ENCODE peak calls at places on chromosomes 7 and 10, in four cellular contexts. B, P, W and G are unnamed samples.

GRCh38 chr7:45007106-45007505 is 7.1 kb downstream of the CCM2 start:
- DNase-seq in B (no peak), P (no peak), W (no peak), G (no peak)

GRCh38 chr10:46002916-46003693 is 27.3 kb downstream of the NCOA4 start:
- DNase-seq in B (no peak), P (no peak), W (no peak), G (no peak)

GRCh38 chr7:44322631-44323363 is 2.6 kb downstream of the CAMK2B start:
- DNase-seq in B (no peak), P (no peak), W (no peak), G (no peak)

GRCh38 chr10:49177391-49178355 is 10.5 kb downstream of the TMEM273 start:
- DNase-seq in B (peak), P (peak), W (peak), G (peak)

GRCh38 chr10:21515581-21516269 is 9.8 kb downstream of the SKIDA1 start:
- DNase-seq in B (no peak), P (no peak), W (no peak), G (no peak)

GRCh38 chr7:66082083-66082482 is 6.5 kb downstream of the ASL start:
- DNase-seq in B (no peak), P (no peak), W (no peak), G (no peak)

GRCh38 chr10:44982114-44982460 is 3.5 kb upstream of the DEPP1 start:
- DNase-seq in B (no peak), P (no peak), W (no peak), G (peak)

GRCh38 chr10:25875555-25876165 is 58.4 kb upstream of the MYO3A start:
- DNase-seq in B (peak), P (peak), W (peak), G (peak)

GRCh38 chr10:28778524-28778923 is 101.2 kb downstream of the BAMBI start:
- DNase-seq in B (no peak), P (no peak), W (no peak), G (no peak)

GRCh38 chr7:135441791-135442190 is 68.1 kb downstream of the CNOT4 start:
- DNase-seq in B (no peak), P (peak), W (no peak), G (no peak)

GRCh38 chr7:12524794-12525386 is 45.6 kb upstream of the SCIN start:
- DNase-seq in B (no peak), P (peak), W (no peak), G (peak)

GRCh38 chr10:59361659-59362183 is 628 bp downstream of the FAM13C start:
- DNase-seq in B (no peak), P (no peak), W (no peak), G (peak)
- H3K4me3 ChIP-seq in B (peak), P (peak), W (peak), G (peak)

GRCh38 chr10:17199351-17199804 is 2.1 kb downstream of the TRDMT1 start:
- DNase-seq in B (no peak), P (peak), W (no peak), G (peak)

GRCh38 chr10:17200035-17200884 is 1.2 kb downstream of the TRDMT1 start:
- DNase-seq in B (no peak), P (peak), W (no peak), G (peak)

GRCh38 chr10:17202506-17202905 is 1.0 kb upstream of the TRDMT1 start:
- DNase-seq in B (no peak), P (no peak), W (no peak), G (no peak)

GRCh38 chr10:17201165-17202013 is at the start of gene TRDMT1:
- DNase-seq in B (peak), P (peak), W (peak), G (peak)

GRCh38 chr10:17200885-17201164 is 647 bp downstream of the TRDMT1 start:
- DNase-seq in B (no peak), P (peak), W (no peak), G (peak)
- TF ChIP-seq CTCF in B (no peak), P (no peak), W (no peak), G (no peak)

DNA sequence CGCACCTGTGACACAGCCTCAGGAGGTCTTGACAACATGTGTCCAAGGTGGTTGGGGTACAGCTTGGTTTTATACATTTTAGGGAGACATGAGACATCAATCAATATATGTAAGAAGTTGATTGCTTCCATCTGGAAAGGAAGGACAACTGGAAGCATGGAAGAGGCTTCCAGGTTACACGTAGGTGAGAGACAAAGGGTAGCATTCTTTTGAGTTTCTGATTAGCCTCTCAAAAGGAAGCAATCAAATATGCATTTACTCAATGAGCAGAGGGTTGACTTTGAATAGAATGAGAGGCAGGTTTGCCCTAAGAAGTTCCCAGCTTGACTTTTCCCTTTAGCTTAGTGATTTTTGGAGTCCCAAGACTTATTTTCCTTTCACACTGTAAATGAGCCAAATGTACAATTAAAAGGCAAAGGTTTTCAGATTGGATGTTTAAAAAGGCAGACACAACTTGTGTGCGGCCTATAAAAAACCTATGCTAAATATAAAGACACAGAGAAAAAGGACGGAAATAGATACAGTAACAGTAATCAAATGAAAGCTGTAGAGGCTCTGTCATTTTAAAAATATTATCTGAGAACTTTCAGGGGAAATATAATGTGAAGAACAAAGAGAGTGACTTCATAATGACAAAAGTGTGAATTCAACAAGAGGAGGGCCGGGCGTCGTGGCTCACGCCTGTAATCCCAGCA is 65.7 kb upstream of the LANCL2 start:
- DNase-seq in B (no peak), P (no peak), W (no peak), G (no peak)
- H3K4me3 ChIP-seq in B (no peak), P (no peak), W (no peak), G (no peak)

DNA sequence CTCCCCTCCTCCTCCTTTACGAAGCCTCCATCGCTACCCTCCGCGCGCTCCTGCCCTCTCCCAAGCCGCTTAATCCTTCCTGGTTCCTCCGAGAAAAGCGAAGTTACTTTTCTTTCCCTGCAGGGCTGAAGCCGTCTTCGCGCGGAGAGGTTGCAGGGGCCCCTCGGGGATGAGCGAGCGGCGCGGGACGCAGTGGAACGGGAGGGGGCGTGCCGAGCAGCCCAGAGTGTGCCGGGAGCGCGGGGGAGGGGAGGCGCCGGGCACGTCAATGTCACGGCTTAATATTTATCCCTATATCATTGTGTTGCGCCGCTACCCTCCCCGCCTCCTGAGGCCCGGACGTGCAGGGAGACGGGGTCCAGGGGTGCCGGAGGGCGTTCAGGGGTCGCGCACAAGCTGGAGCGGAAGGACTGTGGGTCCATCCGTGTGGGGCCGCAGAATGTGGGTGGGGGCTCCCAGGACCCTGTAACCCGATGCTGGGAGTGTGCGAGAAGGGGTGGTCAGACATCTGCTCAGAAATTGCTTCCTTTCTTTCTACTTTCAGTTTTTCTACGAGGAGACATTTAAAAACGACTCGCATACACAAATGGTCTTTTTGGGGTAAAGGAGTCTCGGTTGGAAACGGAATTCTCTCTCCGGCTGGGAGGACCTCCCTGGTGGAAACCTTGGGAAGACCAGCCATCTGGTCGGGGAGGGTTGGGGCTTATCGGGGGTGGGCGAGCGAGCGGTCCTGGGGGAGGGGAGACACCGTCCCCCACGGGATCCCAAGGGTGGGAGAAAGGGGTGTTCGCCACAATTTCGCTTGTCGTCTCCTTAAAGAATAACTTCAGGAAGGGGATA is 2.4 kb downstream of the CDK6 start:
- DNase-seq in B (peak), P (peak), W (peak), G (peak)
- TF ChIP-seq CTCF in B (no peak), P (no peak), W (no peak), G (peak)

GRCh38 chr7:39749717-39750116 is 126.3 kb downstream of the RALA start:
- DNase-seq in B (no peak), P (no peak), W (no peak), G (no peak)
- H3K4me3 ChIP-seq in B (no peak), P (no peak), W (no peak), G (no peak)

GRCh38 chr7:1123721-1124120 is 35.8 kb downstream of the GPER1 start:
- DNase-seq in B (no peak), P (peak), W (peak), G (peak)
- TF ChIP-seq CTCF in B (peak), P (peak), W (peak), G (peak)

DNA sequence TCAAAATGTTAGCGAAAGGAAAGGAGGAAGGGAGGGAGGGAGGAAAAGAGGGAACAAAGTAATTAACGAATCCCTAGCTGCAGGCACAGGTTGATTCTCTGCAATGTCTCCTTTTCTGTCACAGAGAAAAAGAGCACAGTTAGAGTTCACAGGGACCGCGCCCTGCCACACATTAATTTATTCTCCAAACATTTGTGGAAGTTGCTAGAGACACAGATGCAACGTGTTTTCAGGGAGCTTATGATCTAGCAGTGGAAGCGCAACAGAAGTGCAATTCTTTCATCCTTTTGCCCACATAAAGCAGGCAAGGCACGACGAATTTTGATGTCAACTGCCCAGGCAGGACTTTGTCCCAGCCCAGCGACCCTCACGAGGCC is 101.6 kb upstream of the ZNF438 start:
- DNase-seq in B (no peak), P (no peak), W (no peak), G (no peak)
- H3K4me3 ChIP-seq in B (peak), P (no peak), W (peak), G (no peak)

GRCh38 chr7:86598311-86598710 is 45.4 kb upstream of the GRM3 start:
- DNase-seq in B (no peak), P (no peak), W (no peak), G (no peak)

GRCh38 chr7:86598721-86599120 is 45.0 kb upstream of the GRM3 start:
- DNase-seq in B (no peak), P (no peak), W (no peak), G (no peak)

DNA sequence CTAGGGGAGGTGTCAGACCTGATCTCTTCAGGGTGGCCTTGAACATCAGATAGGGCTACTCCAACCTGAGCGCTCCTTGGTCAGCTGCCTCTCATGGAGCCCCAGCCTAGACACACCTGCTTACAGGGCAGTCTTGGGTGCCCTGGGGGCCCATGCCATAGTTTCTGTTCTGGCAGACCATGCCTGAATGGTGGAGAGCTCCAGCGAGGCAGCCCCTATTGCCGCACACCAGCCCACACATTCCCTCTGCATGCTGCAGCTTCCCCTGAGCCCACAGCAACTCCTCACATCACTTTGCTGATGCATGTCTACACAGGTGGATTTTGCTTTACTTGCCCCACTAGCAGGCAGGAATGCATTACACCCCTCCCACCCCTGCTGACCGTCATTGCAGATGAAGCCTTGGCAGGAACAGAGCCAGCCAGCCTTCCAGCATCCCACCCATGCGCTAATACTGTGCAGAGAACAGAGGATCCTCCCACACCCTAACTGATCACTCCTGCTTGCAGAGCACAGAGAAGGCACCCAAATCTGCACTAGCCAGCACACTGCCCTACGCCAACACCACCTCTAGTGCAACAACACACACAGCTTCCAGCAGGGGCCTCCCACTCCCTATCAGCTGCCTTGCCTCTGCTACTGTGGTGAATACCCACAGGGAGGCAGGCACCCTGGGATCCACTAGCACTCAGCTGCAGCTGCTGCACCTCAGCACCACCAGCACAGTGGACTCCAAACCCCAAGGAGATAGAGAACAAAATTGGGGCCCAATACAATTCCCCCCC is 43.0 kb upstream of the GRM3 start:
- DNase-seq in B (no peak), P (no peak), W (no peak), G (no peak)
- TF ChIP-seq CTCF in B (no peak), P (no peak), W (no peak), G (no peak)

GRCh38 chr10:71212249-71213126 is at the start of gene UNC5B:
- DNase-seq in B (peak), P (peak), W (peak), G (peak)

GRCh38 chr10:71211759-71212248 is 566 bp upstream of the UNC5B start:
- DNase-seq in B (no peak), P (no peak), W (no peak), G (no peak)

GRCh38 chr10:71214641-71215160 is 2.3 kb downstream of the UNC5B start:
- DNase-seq in B (no peak), P (no peak), W (no peak), G (no peak)

GRCh38 chr10:71213127-71213616 is 802 bp downstream of the UNC5B start:
- DNase-seq in B (peak), P (peak), W (no peak), G (peak)

GRCh38 chr10:71213761-71214440 is 1.5 kb downstream of the UNC5B start:
- DNase-seq in B (no peak), P (peak), W (no peak), G (peak)
- H3K4me3 ChIP-seq in B (peak), P (peak), W (peak), G (peak)

DNA sequence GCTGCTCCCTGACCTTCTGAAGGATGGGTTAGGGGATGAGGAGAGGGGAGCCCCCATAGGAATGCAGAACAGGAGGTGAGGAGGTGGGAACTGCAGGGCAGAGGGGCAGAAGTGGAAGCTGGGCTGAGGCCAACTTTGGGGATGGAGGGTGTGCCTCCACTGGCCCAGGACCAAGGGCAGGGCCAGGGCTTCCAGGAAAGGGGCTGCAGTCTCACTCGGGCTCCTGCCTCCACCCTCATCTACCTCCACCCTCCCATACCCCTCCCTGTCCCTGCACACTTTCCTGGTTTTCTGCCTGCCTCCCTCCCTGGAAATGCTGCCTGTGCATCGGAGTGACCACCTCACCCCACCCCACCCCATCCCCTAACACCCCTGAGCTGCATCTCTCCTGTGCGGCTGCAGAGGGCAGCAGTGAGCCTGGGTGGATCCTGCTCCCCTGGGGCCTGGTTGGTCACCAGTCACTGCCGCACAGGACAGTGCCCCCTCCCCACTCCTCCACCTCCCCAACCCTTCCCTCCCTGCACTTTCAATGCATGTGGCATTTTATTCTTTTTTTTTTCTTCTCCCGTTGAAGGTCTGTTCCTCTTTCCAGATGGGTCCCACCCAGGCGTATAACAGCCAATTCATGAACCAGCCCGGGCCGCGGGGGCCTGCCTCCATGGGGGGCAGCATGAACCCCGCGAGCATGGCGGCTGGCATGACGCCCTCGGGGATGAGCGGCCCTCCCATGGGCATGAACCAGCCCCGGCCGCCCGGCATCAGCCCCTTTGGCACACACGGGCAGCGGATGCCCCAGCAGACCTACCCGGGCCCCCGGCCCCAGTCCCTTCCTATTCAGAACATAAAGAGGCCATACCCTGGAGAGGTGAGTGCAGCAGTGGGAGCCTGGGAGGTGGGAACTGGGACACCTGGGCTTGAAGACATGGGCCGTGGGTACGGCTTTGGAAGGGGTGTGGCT is 54.2 kb upstream of the PPIF start:
- DNase-seq in B (no peak), P (peak), W (no peak), G (peak)
- TF ChIP-seq CTCF in B (no peak), P (peak), W (no peak), G (peak)